ENCODE peak calls at places on chromosomes 1 and 21, in eight cellular contexts. One of them, this sample, is unnamed.

GRCh38 chr21:27528697-27529096 is 561.8 kb upstream of the ADAMTS5 start:
- DNase-seq in GM23248: peak; percentile 26
- DNase-seq in fibroblast of lung: no peak
- DNase-seq in astrocyte: no peak
- DNase-seq in mesenchymal stem cell: no peak
- DNase-seq in MM.1S: no peak
- DNase-seq in mesendoderm: no peak
- DNase-seq in neural progenitor cell: no peak
- DNase-seq in this sample: no peak

GRCh38 chr1:216627252-216627651 is 96.0 kb downstream of the ESRRG start:
- DNase-seq in GM23248: no peak
- DNase-seq in mesendoderm: no peak
- DNase-seq in MM.1S: no peak
- DNase-seq in mesenchymal stem cell: no peak
- DNase-seq in neural progenitor cell: no peak
- DNase-seq in fibroblast of lung: no peak
- DNase-seq in astrocyte: no peak
- DNase-seq in this sample: no peak

GRCh38 chr1:24022611-24023359 is 42.7 kb upstream of the SRSF10 start:
- DNase-seq in mesenchymal stem cell: peak; percentile 82
- DNase-seq in astrocyte: peak; percentile 93
- DNase-seq in fibroblast of lung: peak; percentile 96
- DNase-seq in mesendoderm: peak; percentile 44
- DNase-seq in neural progenitor cell: no peak
- DNase-seq in MM.1S: no peak
- DNase-seq in GM23248: peak; percentile 92
- DNase-seq in this sample: peak; percentile 69

GRCh38 chr1:219125342-219125741 is 48.3 kb upstream of the LYPLAL1 start:
- DNase-seq in fibroblast of lung: no peak
- DNase-seq in neural progenitor cell: no peak
- DNase-seq in astrocyte: no peak
- DNase-seq in MM.1S: no peak
- DNase-seq in mesenchymal stem cell: no peak
- DNase-seq in GM23248: no peak
- DNase-seq in mesendoderm: no peak
- DNase-seq in this sample: no peak

GRCh38 chr1:221868894-221869293 is 127.0 kb upstream of the DUSP10 start:
- DNase-seq in neural progenitor cell: no peak
- DNase-seq in fibroblast of lung: peak; percentile 89
- DNase-seq in MM.1S: no peak
- DNase-seq in astrocyte: peak; percentile 85
- DNase-seq in mesenchymal stem cell: peak; percentile 49
- DNase-seq in GM23248: peak; percentile 88
- DNase-seq in mesendoderm: no peak
- DNase-seq in this sample: peak; percentile 85

GRCh38 chr1:206067486-206068302 is 14.7 kb downstream of the RHEX start:
- DNase-seq in mesenchymal stem cell: no peak
- DNase-seq in neural progenitor cell: no peak
- DNase-seq in fibroblast of lung: no peak
- DNase-seq in mesendoderm: no peak
- DNase-seq in MM.1S: peak; percentile 80
- DNase-seq in astrocyte: no peak
- DNase-seq in GM23248: no peak
- DNase-seq in this sample: no peak

GRCh38 chr21:38619865-38620513 is 121.7 kb upstream of the ERG start:
- DNase-seq in mesenchymal stem cell: no peak
- DNase-seq in GM23248: peak; percentile 96
- DNase-seq in MM.1S: no peak
- DNase-seq in fibroblast of lung: peak; percentile 94
- DNase-seq in mesendoderm: no peak
- DNase-seq in astrocyte: peak; percentile 94
- DNase-seq in neural progenitor cell: no peak
- DNase-seq in this sample: no peak

GRCh38 chr1:212752934-212753497 is 38.6 kb downstream of the NSL1 start:
- DNase-seq in fibroblast of lung: peak; percentile 9
- DNase-seq in GM23248: peak; percentile 67
- DNase-seq in MM.1S: peak; percentile 75
- DNase-seq in mesendoderm: no peak
- DNase-seq in neural progenitor cell: no peak
- DNase-seq in astrocyte: no peak
- DNase-seq in mesenchymal stem cell: peak; percentile 62
- DNase-seq in this sample: no peak

GRCh38 chr1:229378586-229379442 is 36.0 kb upstream of the CCSAP start:
- DNase-seq in mesenchymal stem cell: no peak
- DNase-seq in neural progenitor cell: peak; percentile 35
- DNase-seq in astrocyte: no peak
- DNase-seq in fibroblast of lung: peak; percentile 5
- DNase-seq in mesendoderm: peak; percentile 69
- DNase-seq in MM.1S: no peak
- DNase-seq in GM23248: peak; percentile 10
- DNase-seq in this sample: no peak

GRCh38 chr1:31626451-31627202 is 9.1 kb downstream of the HCRTR1 start:
- DNase-seq in mesendoderm: peak; percentile 24
- DNase-seq in astrocyte: no peak
- DNase-seq in mesenchymal stem cell: peak; percentile 17
- DNase-seq in fibroblast of lung: peak; percentile 43
- DNase-seq in MM.1S: no peak
- DNase-seq in neural progenitor cell: peak; percentile 41
- DNase-seq in GM23248: peak; percentile 73
- DNase-seq in this sample: no peak

GRCh38 chr1:119964673-119965363 is 68.5 kb upstream of the ADAM30 start:
- DNase-seq in MM.1S: no peak
- DNase-seq in astrocyte: peak; percentile 86
- DNase-seq in mesenchymal stem cell: no peak
- DNase-seq in neural progenitor cell: no peak
- DNase-seq in fibroblast of lung: peak; percentile 90
- DNase-seq in GM23248: peak; percentile 60
- DNase-seq in mesendoderm: no peak
- DNase-seq in this sample: no peak

GRCh38 chr1:115426271-115426771 is 88.3 kb upstream of the NGF start:
- DNase-seq in mesenchymal stem cell: peak; percentile 76
- DNase-seq in astrocyte: peak; percentile 92
- DNase-seq in fibroblast of lung: peak; percentile 95
- DNase-seq in MM.1S: no peak
- DNase-seq in GM23248: peak; percentile 92
- DNase-seq in mesendoderm: peak; percentile 80
- DNase-seq in neural progenitor cell: no peak
- DNase-seq in this sample: peak; percentile 97

DNA sequence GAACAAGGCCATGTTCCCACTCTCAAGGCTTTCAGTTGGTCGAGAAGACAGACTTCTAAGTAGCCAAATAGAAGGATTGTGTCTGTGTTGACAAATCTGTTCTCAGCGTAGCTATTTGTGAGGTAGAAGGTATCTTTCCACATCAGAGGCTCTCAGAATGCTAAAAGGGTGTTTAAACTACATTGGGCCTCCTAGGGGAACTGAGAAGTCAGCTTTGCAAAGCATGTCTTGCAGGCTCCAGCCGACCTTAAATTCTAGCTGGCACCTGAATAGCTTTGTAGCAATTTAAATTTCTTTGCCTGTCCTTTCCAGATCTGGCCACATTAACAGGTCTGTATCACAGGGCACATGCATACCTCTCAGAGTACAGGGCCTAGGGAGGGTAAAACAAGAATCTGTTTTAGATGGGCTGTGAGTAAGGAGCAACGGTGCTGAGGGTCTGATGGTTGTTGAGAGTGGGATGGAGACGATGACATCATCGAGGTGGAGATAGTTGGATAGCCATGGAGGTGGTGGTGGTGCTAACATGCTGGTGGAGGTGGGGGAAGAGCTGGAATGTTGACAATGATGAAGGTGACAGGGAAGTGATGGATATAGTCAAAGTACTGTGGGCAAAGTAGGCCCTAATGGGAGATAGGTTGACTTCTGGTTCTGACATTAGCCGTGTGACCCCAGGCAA is 17.0 kb upstream of the DMBX1 start:
- DNase-seq in GM23248: no peak
- DNase-seq in astrocyte: no peak
- DNase-seq in mesendoderm: no peak
- DNase-seq in fibroblast of lung: no peak
- DNase-seq in mesenchymal stem cell: no peak
- DNase-seq in MM.1S: no peak
- DNase-seq in neural progenitor cell: no peak
- DNase-seq in this sample: no peak
- H3K27me3 ChIP-seq in GM23248: peaks cover 25% of the 10 kb centered on the region
- H3K27me3 ChIP-seq in astrocyte: peaks cover 43% of the 10 kb centered on the region
- H3K27me3 ChIP-seq in mesendoderm: peaks cover 2% of the 10 kb centered on the region
- H3K27me3 ChIP-seq in fibroblast of lung: peaks cover 4% of the 10 kb centered on the region
- H3K27me3 ChIP-seq in mesenchymal stem cell: peaks cover 87% of the 10 kb centered on the region
- H3K27me3 ChIP-seq in MM.1S: no peaks in the 10 kb centered on the region
- H3K27me3 ChIP-seq in neural progenitor cell: peaks cover 100% of the 10 kb centered on the region
- H3K27me3 ChIP-seq in this sample: peaks cover 11% of the 10 kb centered on the region

DNA sequence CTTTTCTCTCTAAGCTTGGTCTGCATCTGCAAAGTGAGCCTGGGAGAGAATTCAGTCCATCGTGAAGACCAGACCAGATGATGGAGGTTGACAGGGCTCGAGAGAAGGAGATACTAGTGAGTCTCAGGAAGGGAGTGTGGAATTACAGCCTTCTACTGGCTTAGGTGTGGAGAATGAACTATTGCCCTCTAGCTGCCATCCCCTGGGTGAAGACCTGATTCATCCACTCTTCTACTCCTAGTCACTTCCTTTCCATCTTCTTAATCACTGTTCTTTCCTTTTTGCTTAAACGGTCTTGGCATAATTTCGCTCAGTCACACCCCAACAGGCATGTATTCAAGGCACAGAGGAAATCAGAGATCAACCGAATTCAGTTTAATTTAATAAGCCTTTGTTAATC is 34.0 kb upstream of the HSD17B7 start:
- DNase-seq in mesenchymal stem cell: no peak
- DNase-seq in MM.1S: no peak
- DNase-seq in astrocyte: peak; percentile 15
- DNase-seq in GM23248: peak; percentile 82
- DNase-seq in mesendoderm: peak; percentile 35
- DNase-seq in neural progenitor cell: no peak
- DNase-seq in fibroblast of lung: peak; percentile 43
- DNase-seq in this sample: no peak
- H3K4me2 ChIP-seq in mesenchymal stem cell: no peak overlapping the region
- H3K4me2 ChIP-seq in MM.1S: no peak overlapping the region
- H3K4me2 ChIP-seq in astrocyte: peak overlapping the region; percentile 14
- H3K4me2 ChIP-seq in GM23248: peak overlapping the region; percentile 16
- H3K4me2 ChIP-seq in mesendoderm: no peak overlapping the region
- H3K4me2 ChIP-seq in neural progenitor cell: no peak overlapping the region
- H3K4me2 ChIP-seq in fibroblast of lung: no peak overlapping the region
- H3K4me2 ChIP-seq in this sample: no peak overlapping the region

DNA sequence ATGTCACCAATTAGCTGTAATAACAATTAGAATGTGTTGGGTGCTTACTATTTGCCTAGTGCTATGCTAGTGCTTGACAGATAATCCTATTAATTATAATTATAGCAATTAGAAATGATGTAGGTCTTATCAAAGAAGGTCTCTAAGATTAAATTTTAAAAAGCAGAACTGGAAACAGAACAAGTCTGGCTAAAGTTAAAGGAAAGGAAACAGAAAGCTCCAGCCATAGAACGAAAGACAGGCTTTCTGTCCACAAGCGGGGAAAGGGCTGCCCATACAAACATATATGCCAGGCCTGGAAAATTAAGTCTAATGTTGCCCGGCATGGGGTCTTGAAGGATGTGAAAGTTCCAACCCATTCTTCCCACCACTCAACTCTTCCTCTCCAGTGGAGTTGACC is 4.9 kb downstream of the PCNX2 start:
- DNase-seq in neural progenitor cell: no peak
- DNase-seq in MM.1S: no peak
- DNase-seq in mesenchymal stem cell: no peak
- DNase-seq in astrocyte: no peak
- DNase-seq in fibroblast of lung: no peak
- DNase-seq in GM23248: no peak
- DNase-seq in mesendoderm: no peak
- DNase-seq in this sample: no peak
- H3K27ac ChIP-seq in neural progenitor cell: no peak overlapping the region
- H3K27ac ChIP-seq in MM.1S: no peak overlapping the region
- H3K27ac ChIP-seq in mesenchymal stem cell: no peak overlapping the region
- H3K27ac ChIP-seq in astrocyte: no peak overlapping the region
- H3K27ac ChIP-seq in fibroblast of lung: no peak overlapping the region
- H3K27ac ChIP-seq in GM23248: no peak overlapping the region
- H3K27ac ChIP-seq in mesendoderm: no peak overlapping the region
- H3K27ac ChIP-seq in this sample: no peak overlapping the region

GRCh38 chr21:32411366-32412161 is 942 bp upstream of the EVA1C start:
- DNase-seq in mesenchymal stem cell: peak; percentile 15
- DNase-seq in fibroblast of lung: peak; percentile 68
- DNase-seq in mesendoderm: no peak
- DNase-seq in neural progenitor cell: peak; percentile 55
- DNase-seq in GM23248: peak; percentile 87
- DNase-seq in MM.1S: no peak
- DNase-seq in astrocyte: peak; percentile 49
- DNase-seq in this sample: peak; percentile 52

GRCh38 chr21:32412162-32412997 is at the start of gene EVA1C:
- DNase-seq in mesenchymal stem cell: no peak
- DNase-seq in mesendoderm: peak; percentile 63
- DNase-seq in astrocyte: no peak
- DNase-seq in MM.1S: no peak
- DNase-seq in neural progenitor cell: peak; percentile 63
- DNase-seq in fibroblast of lung: peak; percentile 32
- DNase-seq in GM23248: peak; percentile 72
- DNase-seq in this sample: no peak

GRCh38 chr21:32412998-32413504 is 545 bp downstream of the EVA1C start:
- DNase-seq in GM23248: no peak
- DNase-seq in MM.1S: no peak
- DNase-seq in astrocyte: no peak
- DNase-seq in mesenchymal stem cell: no peak
- DNase-seq in fibroblast of lung: no peak
- DNase-seq in neural progenitor cell: no peak
- DNase-seq in mesendoderm: no peak
- DNase-seq in this sample: no peak

GRCh38 chr21:32410291-32410690 is 2.2 kb upstream of the EVA1C start:
- DNase-seq in GM23248: no peak
- DNase-seq in mesendoderm: no peak
- DNase-seq in astrocyte: no peak
- DNase-seq in neural progenitor cell: no peak
- DNase-seq in MM.1S: no peak
- DNase-seq in fibroblast of lung: no peak
- DNase-seq in mesenchymal stem cell: no peak
- DNase-seq in this sample: no peak

GRCh38 chr21:32410916-32411315 is 1.6 kb upstream of the EVA1C start:
- DNase-seq in mesenchymal stem cell: no peak
- DNase-seq in neural progenitor cell: no peak
- DNase-seq in fibroblast of lung: no peak
- DNase-seq in GM23248: no peak
- DNase-seq in astrocyte: no peak
- DNase-seq in mesendoderm: no peak
- DNase-seq in MM.1S: no peak
- DNase-seq in this sample: no peak
- H3K27me3 ChIP-seq in mesenchymal stem cell: no peaks in the 10 kb centered on the region
- H3K27me3 ChIP-seq in neural progenitor cell: peaks cover 80% of the 10 kb centered on the region
- H3K27me3 ChIP-seq in fibroblast of lung: no peaks in the 10 kb centered on the region
- H3K27me3 ChIP-seq in GM23248: no peaks in the 10 kb centered on the region
- H3K27me3 ChIP-seq in astrocyte: no peaks in the 10 kb centered on the region
- H3K27me3 ChIP-seq in mesendoderm: peaks cover 25% of the 10 kb centered on the region
- H3K27me3 ChIP-seq in MM.1S: peaks cover 42% of the 10 kb centered on the region
- H3K27me3 ChIP-seq in this sample: peaks cover 32% of the 10 kb centered on the region

GRCh38 chr1:61377242-61377958 is 295.0 kb downstream of the NFIA start:
- DNase-seq in GM23248: no peak
- DNase-seq in fibroblast of lung: no peak
- DNase-seq in MM.1S: peak; percentile 14
- DNase-seq in mesendoderm: no peak
- DNase-seq in astrocyte: no peak
- DNase-seq in neural progenitor cell: no peak
- DNase-seq in mesenchymal stem cell: no peak
- DNase-seq in this sample: no peak
- H3K4me2 ChIP-seq in GM23248: no peak overlapping the region
- H3K4me2 ChIP-seq in fibroblast of lung: no peak overlapping the region
- H3K4me2 ChIP-seq in MM.1S: peak overlapping the region; percentile 51
- H3K4me2 ChIP-seq in mesendoderm: no peak overlapping the region
- H3K4me2 ChIP-seq in astrocyte: no peak overlapping the region
- H3K4me2 ChIP-seq in neural progenitor cell: no peak overlapping the region
- H3K4me2 ChIP-seq in mesenchymal stem cell: no peak overlapping the region
- H3K4me2 ChIP-seq in this sample: no peak overlapping the region

This sample was measured in PC-9.